ENCODE peak calls at places on chromosomes 16 and 17, in nine cellular contexts. One of them, this sample, is unnamed.
A peak's percentile ranks its signal among the peaks of the same experiment; 100 is the strongest.

GRCh38 chr17:65278820-65279184 is 141.6 kb downstream of the RGS9 start:
- DNase-seq in iPS-NIHi11: peak; percentile 9
- DNase-seq in Caki2: no peak
- DNase-seq in HEK293T: no peak
- DNase-seq in activated CD4-positive, alpha-beta T cell treated with anti-CD3 and anti-CD28 coated beads, Interleukin-2, amount 50 U/mL, for 48 hours: no peak
- DNase-seq in HT-29: no peak
- DNase-seq in KG1: no peak
- DNase-seq in NCI-H1092 treated with DMSO at 0.1 percent for 48 hours: no peak
- DNase-seq in SK-N-SH: no peak
- DNase-seq in this sample: no peak

GRCh38 chr16:4157376-4157825 is 41.2 kb upstream of the ADCY9 start:
- DNase-seq in SK-N-SH: no peak
- DNase-seq in HT-29: no peak
- DNase-seq in HEK293T: no peak
- DNase-seq in iPS-NIHi11: no peak
- DNase-seq in Caki2: no peak
- DNase-seq in NCI-H1092 treated with DMSO at 0.1 percent for 48 hours: no peak
- DNase-seq in activated CD4-positive, alpha-beta T cell treated with anti-CD3 and anti-CD28 coated beads, Interleukin-2, amount 50 U/mL, for 48 hours: no peak
- DNase-seq in KG1: no peak
- DNase-seq in this sample: peak; percentile 82

GRCh38 chr17:19253112-19253511 is 15.9 kb downstream of the EPN2 start:
- DNase-seq in Caki2: no peak
- DNase-seq in iPS-NIHi11: no peak
- DNase-seq in HEK293T: no peak
- DNase-seq in NCI-H1092 treated with DMSO at 0.1 percent for 48 hours: no peak
- DNase-seq in SK-N-SH: no peak
- DNase-seq in KG1: no peak
- DNase-seq in activated CD4-positive, alpha-beta T cell treated with anti-CD3 and anti-CD28 coated beads, Interleukin-2, amount 50 U/mL, for 48 hours: no peak
- DNase-seq in HT-29: no peak
- DNase-seq in this sample: no peak

GRCh38 chr17:77285594-77286390 is 145.0 kb downstream of the SEC14L1 start:
- DNase-seq in HEK293T: no peak
- DNase-seq in NCI-H1092 treated with DMSO at 0.1 percent for 48 hours: no peak
- DNase-seq in iPS-NIHi11: no peak
- DNase-seq in activated CD4-positive, alpha-beta T cell treated with anti-CD3 and anti-CD28 coated beads, Interleukin-2, amount 50 U/mL, for 48 hours: no peak
- DNase-seq in SK-N-SH: peak; percentile 47
- DNase-seq in Caki2: no peak
- DNase-seq in HT-29: peak; percentile 86
- DNase-seq in KG1: no peak
- DNase-seq in this sample: peak; percentile 70

GRCh38 chr17:38798614-38799500 is 499 bp downstream of the PIP4K2B start:
- DNase-seq in KG1: peak; percentile 86
- DNase-seq in HEK293T: peak; percentile 26
- DNase-seq in SK-N-SH: peak; percentile 78
- DNase-seq in NCI-H1092 treated with DMSO at 0.1 percent for 48 hours: peak; percentile 32
- DNase-seq in HT-29: peak; percentile 60
- DNase-seq in activated CD4-positive, alpha-beta T cell treated with anti-CD3 and anti-CD28 coated beads, Interleukin-2, amount 50 U/mL, for 48 hours: peak; percentile 50
- DNase-seq in Caki2: peak; percentile 57
- DNase-seq in iPS-NIHi11: peak; percentile 73
- DNase-seq in this sample: peak; percentile 27

GRCh38 chr16:21162661-21163151 is 4.2 kb downstream of the LDAF1 start:
- DNase-seq in HT-29: peak; percentile 21
- DNase-seq in NCI-H1092 treated with DMSO at 0.1 percent for 48 hours: no peak
- DNase-seq in Caki2: peak; percentile 68
- DNase-seq in KG1: no peak
- DNase-seq in iPS-NIHi11: no peak
- DNase-seq in SK-N-SH: no peak
- DNase-seq in HEK293T: no peak
- DNase-seq in activated CD4-positive, alpha-beta T cell treated with anti-CD3 and anti-CD28 coated beads, Interleukin-2, amount 50 U/mL, for 48 hours: no peak
- DNase-seq in this sample: no peak

GRCh38 chr17:337866-338265 is 14.7 kb downstream of the RPH3AL start:
- DNase-seq in NCI-H1092 treated with DMSO at 0.1 percent for 48 hours: no peak
- DNase-seq in iPS-NIHi11: no peak
- DNase-seq in SK-N-SH: no peak
- DNase-seq in HEK293T: no peak
- DNase-seq in activated CD4-positive, alpha-beta T cell treated with anti-CD3 and anti-CD28 coated beads, Interleukin-2, amount 50 U/mL, for 48 hours: no peak
- DNase-seq in KG1: no peak
- DNase-seq in HT-29: no peak
- DNase-seq in Caki2: no peak
- DNase-seq in this sample: no peak

GRCh38 chr17:71963791-71964190 is 157.0 kb upstream of the SOX9 start:
- DNase-seq in activated CD4-positive, alpha-beta T cell treated with anti-CD3 and anti-CD28 coated beads, Interleukin-2, amount 50 U/mL, for 48 hours: no peak
- DNase-seq in KG1: no peak
- DNase-seq in Caki2: no peak
- DNase-seq in SK-N-SH: no peak
- DNase-seq in HEK293T: no peak
- DNase-seq in iPS-NIHi11: no peak
- DNase-seq in HT-29: no peak
- DNase-seq in NCI-H1092 treated with DMSO at 0.1 percent for 48 hours: no peak
- DNase-seq in this sample: no peak

GRCh38 chr17:45984368-45984767 is 14.7 kb upstream of the STH start:
- DNase-seq in KG1: no peak
- DNase-seq in NCI-H1092 treated with DMSO at 0.1 percent for 48 hours: no peak
- DNase-seq in SK-N-SH: no peak
- DNase-seq in HEK293T: no peak
- DNase-seq in iPS-NIHi11: no peak
- DNase-seq in activated CD4-positive, alpha-beta T cell treated with anti-CD3 and anti-CD28 coated beads, Interleukin-2, amount 50 U/mL, for 48 hours: no peak
- DNase-seq in Caki2: no peak
- DNase-seq in HT-29: no peak
- DNase-seq in this sample: no peak

GRCh38 chr17:82049106-82049505 is 2.5 kb downstream of the RFNG start:
- DNase-seq in iPS-NIHi11: no peak
- DNase-seq in SK-N-SH: no peak
- DNase-seq in activated CD4-positive, alpha-beta T cell treated with anti-CD3 and anti-CD28 coated beads, Interleukin-2, amount 50 U/mL, for 48 hours: no peak
- DNase-seq in HT-29: no peak
- DNase-seq in HEK293T: no peak
- DNase-seq in KG1: no peak
- DNase-seq in NCI-H1092 treated with DMSO at 0.1 percent for 48 hours: no peak
- DNase-seq in Caki2: no peak
- DNase-seq in this sample: no peak

GRCh38 chr16:88298882-88299745 is 83.6 kb upstream of the ZNF469 start:
- DNase-seq in iPS-NIHi11: no peak
- DNase-seq in SK-N-SH: no peak
- DNase-seq in activated CD4-positive, alpha-beta T cell treated with anti-CD3 and anti-CD28 coated beads, Interleukin-2, amount 50 U/mL, for 48 hours: peak; percentile 17
- DNase-seq in KG1: no peak
- DNase-seq in Caki2: no peak
- DNase-seq in NCI-H1092 treated with DMSO at 0.1 percent for 48 hours: no peak
- DNase-seq in HEK293T: no peak
- DNase-seq in HT-29: no peak
- DNase-seq in this sample: no peak

GRCh38 chr17:36153887-36154576 is 22.4 kb downstream of the TBC1D3B start:
- DNase-seq in SK-N-SH: no peak
- DNase-seq in HEK293T: no peak
- DNase-seq in activated CD4-positive, alpha-beta T cell treated with anti-CD3 and anti-CD28 coated beads, Interleukin-2, amount 50 U/mL, for 48 hours: no peak
- DNase-seq in iPS-NIHi11: no peak
- DNase-seq in HT-29: no peak
- DNase-seq in NCI-H1092 treated with DMSO at 0.1 percent for 48 hours: no peak
- DNase-seq in KG1: no peak
- DNase-seq in Caki2: no peak
- DNase-seq in this sample: no peak

GRCh38 chr17:76213491-76213890 is 26.8 kb downstream of the RNF157 start:
- DNase-seq in KG1: no peak
- DNase-seq in SK-N-SH: no peak
- DNase-seq in HT-29: no peak
- DNase-seq in activated CD4-positive, alpha-beta T cell treated with anti-CD3 and anti-CD28 coated beads, Interleukin-2, amount 50 U/mL, for 48 hours: no peak
- DNase-seq in iPS-NIHi11: no peak
- DNase-seq in Caki2: no peak
- DNase-seq in HEK293T: no peak
- DNase-seq in NCI-H1092 treated with DMSO at 0.1 percent for 48 hours: no peak
- DNase-seq in this sample: no peak

GRCh38 chr17:43719578-43719977 is 39.0 kb downstream of the SOST start:
- DNase-seq in HT-29: no peak
- DNase-seq in iPS-NIHi11: no peak
- DNase-seq in Caki2: no peak
- DNase-seq in activated CD4-positive, alpha-beta T cell treated with anti-CD3 and anti-CD28 coated beads, Interleukin-2, amount 50 U/mL, for 48 hours: no peak
- DNase-seq in NCI-H1092 treated with DMSO at 0.1 percent for 48 hours: no peak
- DNase-seq in HEK293T: no peak
- DNase-seq in SK-N-SH: no peak
- DNase-seq in KG1: no peak
- DNase-seq in this sample: no peak

GRCh38 chr17:68318103-68318991 is 27.1 kb downstream of the ARSG start:
- DNase-seq in SK-N-SH: no peak
- DNase-seq in KG1: no peak
- DNase-seq in Caki2: peak; percentile 54
- DNase-seq in HT-29: no peak
- DNase-seq in iPS-NIHi11: no peak
- DNase-seq in NCI-H1092 treated with DMSO at 0.1 percent for 48 hours: no peak
- DNase-seq in HEK293T: no peak
- DNase-seq in activated CD4-positive, alpha-beta T cell treated with anti-CD3 and anti-CD28 coated beads, Interleukin-2, amount 50 U/mL, for 48 hours: no peak
- DNase-seq in this sample: peak; percentile 87

GRCh38 chr17:74737299-74738050 is 419 bp downstream of the RAB37 start:
- DNase-seq in activated CD4-positive, alpha-beta T cell treated with anti-CD3 and anti-CD28 coated beads, Interleukin-2, amount 50 U/mL, for 48 hours: no peak
- DNase-seq in iPS-NIHi11: peak; percentile 73
- DNase-seq in KG1: no peak
- DNase-seq in SK-N-SH: peak; percentile 85
- DNase-seq in HT-29: peak; percentile 43
- DNase-seq in Caki2: no peak
- DNase-seq in NCI-H1092 treated with DMSO at 0.1 percent for 48 hours: peak; percentile 4
- DNase-seq in HEK293T: peak; percentile 52
- DNase-seq in this sample: peak; percentile 55

GRCh38 chr17:60354223-60354622 is 37.7 kb downstream of the USP32 start:
- DNase-seq in KG1: no peak
- DNase-seq in activated CD4-positive, alpha-beta T cell treated with anti-CD3 and anti-CD28 coated beads, Interleukin-2, amount 50 U/mL, for 48 hours: no peak
- DNase-seq in HEK293T: no peak
- DNase-seq in iPS-NIHi11: no peak
- DNase-seq in SK-N-SH: no peak
- DNase-seq in HT-29: no peak
- DNase-seq in NCI-H1092 treated with DMSO at 0.1 percent for 48 hours: no peak
- DNase-seq in Caki2: no peak
- DNase-seq in this sample: peak; percentile 38

GRCh38 chr17:34081269-34081668 is 173.8 kb upstream of the CCL2 start:
- DNase-seq in SK-N-SH: no peak
- DNase-seq in Caki2: no peak
- DNase-seq in activated CD4-positive, alpha-beta T cell treated with anti-CD3 and anti-CD28 coated beads, Interleukin-2, amount 50 U/mL, for 48 hours: no peak
- DNase-seq in HEK293T: peak; percentile 12
- DNase-seq in iPS-NIHi11: peak; percentile 57
- DNase-seq in NCI-H1092 treated with DMSO at 0.1 percent for 48 hours: no peak
- DNase-seq in HT-29: peak; percentile 45
- DNase-seq in KG1: no peak
- DNase-seq in this sample: no peak

GRCh38 chr17:34765291-34765690 is 185.9 kb downstream of the TMEM132E start:
- DNase-seq in KG1: no peak
- DNase-seq in iPS-NIHi11: no peak
- DNase-seq in NCI-H1092 treated with DMSO at 0.1 percent for 48 hours: no peak
- DNase-seq in activated CD4-positive, alpha-beta T cell treated with anti-CD3 and anti-CD28 coated beads, Interleukin-2, amount 50 U/mL, for 48 hours: no peak
- DNase-seq in HEK293T: no peak
- DNase-seq in SK-N-SH: no peak
- DNase-seq in Caki2: no peak
- DNase-seq in HT-29: no peak
- DNase-seq in this sample: no peak

GRCh38 chr16:55630774-55631173 is 25.0 kb upstream of the SLC6A2 start:
- DNase-seq in Caki2: no peak
- DNase-seq in activated CD4-positive, alpha-beta T cell treated with anti-CD3 and anti-CD28 coated beads, Interleukin-2, amount 50 U/mL, for 48 hours: no peak
- DNase-seq in SK-N-SH: no peak
- DNase-seq in NCI-H1092 treated with DMSO at 0.1 percent for 48 hours: no peak
- DNase-seq in HT-29: no peak
- DNase-seq in iPS-NIHi11: no peak
- DNase-seq in HEK293T: no peak
- DNase-seq in KG1: no peak
- DNase-seq in this sample: no peak

GRCh38 chr17:62860962-62861873 is 53.1 kb upstream of the MARCHF10 start:
- DNase-seq in Caki2: no peak
- DNase-seq in HEK293T: no peak
- DNase-seq in SK-N-SH: no peak
- DNase-seq in KG1: no peak
- DNase-seq in activated CD4-positive, alpha-beta T cell treated with anti-CD3 and anti-CD28 coated beads, Interleukin-2, amount 50 U/mL, for 48 hours: no peak
- DNase-seq in NCI-H1092 treated with DMSO at 0.1 percent for 48 hours: no peak
- DNase-seq in iPS-NIHi11: peak; percentile 18
- DNase-seq in HT-29: peak; percentile 76
- DNase-seq in this sample: no peak

GRCh38 chr17:41505836-41506767 is 690 bp upstream of the KRT13 start:
- DNase-seq in NCI-H1092 treated with DMSO at 0.1 percent for 48 hours: no peak
- DNase-seq in HT-29: no peak
- DNase-seq in activated CD4-positive, alpha-beta T cell treated with anti-CD3 and anti-CD28 coated beads, Interleukin-2, amount 50 U/mL, for 48 hours: no peak
- DNase-seq in SK-N-SH: no peak
- DNase-seq in HEK293T: no peak
- DNase-seq in KG1: no peak
- DNase-seq in iPS-NIHi11: no peak
- DNase-seq in Caki2: no peak
- DNase-seq in this sample: no peak

GRCh38 chr17:63973930-63974593 is 1.3 kb upstream of the SCN4A start:
- DNase-seq in NCI-H1092 treated with DMSO at 0.1 percent for 48 hours: peak; percentile 4
- DNase-seq in activated CD4-positive, alpha-beta T cell treated with anti-CD3 and anti-CD28 coated beads, Interleukin-2, amount 50 U/mL, for 48 hours: no peak
- DNase-seq in Caki2: peak; percentile 70
- DNase-seq in HEK293T: no peak
- DNase-seq in KG1: no peak
- DNase-seq in iPS-NIHi11: peak; percentile 64
- DNase-seq in SK-N-SH: no peak
- DNase-seq in HT-29: no peak
- DNase-seq in this sample: no peak

GRCh38 chr16:70715113-70715711 is 29.4 kb upstream of the MTSS2 start:
- DNase-seq in SK-N-SH: peak; percentile 87
- DNase-seq in HT-29: peak; percentile 81
- DNase-seq in KG1: no peak
- DNase-seq in HEK293T: no peak
- DNase-seq in Caki2: peak; percentile 96
- DNase-seq in activated CD4-positive, alpha-beta T cell treated with anti-CD3 and anti-CD28 coated beads, Interleukin-2, amount 50 U/mL, for 48 hours: no peak
- DNase-seq in NCI-H1092 treated with DMSO at 0.1 percent for 48 hours: peak; percentile 93
- DNase-seq in iPS-NIHi11: peak; percentile 61
- DNase-seq in this sample: no peak

GRCh38 chr17:75418523-75419050 is 13.1 kb upstream of the GRB2 start:
- DNase-seq in NCI-H1092 treated with DMSO at 0.1 percent for 48 hours: no peak
- DNase-seq in SK-N-SH: no peak
- DNase-seq in iPS-NIHi11: no peak
- DNase-seq in KG1: no peak
- DNase-seq in Caki2: no peak
- DNase-seq in HEK293T: no peak
- DNase-seq in activated CD4-positive, alpha-beta T cell treated with anti-CD3 and anti-CD28 coated beads, Interleukin-2, amount 50 U/mL, for 48 hours: no peak
- DNase-seq in HT-29: no peak
- DNase-seq in this sample: no peak

GRCh38 chr17:28394717-28395116 is 11.3 kb downstream of the SLC46A1 start:
- DNase-seq in activated CD4-positive, alpha-beta T cell treated with anti-CD3 and anti-CD28 coated beads, Interleukin-2, amount 50 U/mL, for 48 hours: no peak
- DNase-seq in HEK293T: no peak
- DNase-seq in NCI-H1092 treated with DMSO at 0.1 percent for 48 hours: no peak
- DNase-seq in HT-29: no peak
- DNase-seq in KG1: no peak
- DNase-seq in iPS-NIHi11: no peak
- DNase-seq in Caki2: no peak
- DNase-seq in SK-N-SH: no peak
- DNase-seq in this sample: no peak

GRCh38 chr16:72380283-72380682 is 208.3 kb upstream of the PMFBP1 start:
- DNase-seq in activated CD4-positive, alpha-beta T cell treated with anti-CD3 and anti-CD28 coated beads, Interleukin-2, amount 50 U/mL, for 48 hours: no peak
- DNase-seq in KG1: no peak
- DNase-seq in iPS-NIHi11: no peak
- DNase-seq in Caki2: peak; percentile 33
- DNase-seq in SK-N-SH: no peak
- DNase-seq in HEK293T: no peak
- DNase-seq in HT-29: no peak
- DNase-seq in NCI-H1092 treated with DMSO at 0.1 percent for 48 hours: no peak
- DNase-seq in this sample: no peak

GRCh38 chr17:58308173-58308984 is 20.2 kb downstream of the TSPOAP1 start:
- DNase-seq in activated CD4-positive, alpha-beta T cell treated with anti-CD3 and anti-CD28 coated beads, Interleukin-2, amount 50 U/mL, for 48 hours: no peak
- DNase-seq in iPS-NIHi11: peak; percentile 89
- DNase-seq in HT-29: no peak
- DNase-seq in NCI-H1092 treated with DMSO at 0.1 percent for 48 hours: peak; percentile 9
- DNase-seq in KG1: no peak
- DNase-seq in Caki2: no peak
- DNase-seq in SK-N-SH: peak; percentile 71
- DNase-seq in HEK293T: no peak
- DNase-seq in this sample: peak; percentile 39

GRCh38 chr17:70834039-70834438 is 664.7 kb downstream of the KCNJ2 start:
- DNase-seq in HT-29: no peak
- DNase-seq in activated CD4-positive, alpha-beta T cell treated with anti-CD3 and anti-CD28 coated beads, Interleukin-2, amount 50 U/mL, for 48 hours: no peak
- DNase-seq in KG1: no peak
- DNase-seq in NCI-H1092 treated with DMSO at 0.1 percent for 48 hours: no peak
- DNase-seq in Caki2: no peak
- DNase-seq in iPS-NIHi11: no peak
- DNase-seq in HEK293T: no peak
- DNase-seq in SK-N-SH: no peak
- DNase-seq in this sample: no peak

GRCh38 chr16:56662357-56663354 is 4.9 kb downstream of the MT1F start:
- DNase-seq in KG1: no peak
- DNase-seq in HT-29: no peak
- DNase-seq in iPS-NIHi11: no peak
- DNase-seq in NCI-H1092 treated with DMSO at 0.1 percent for 48 hours: peak; percentile 1
- DNase-seq in activated CD4-positive, alpha-beta T cell treated with anti-CD3 and anti-CD28 coated beads, Interleukin-2, amount 50 U/mL, for 48 hours: peak; percentile 38
- DNase-seq in Caki2: no peak
- DNase-seq in SK-N-SH: no peak
- DNase-seq in HEK293T: no peak
- DNase-seq in this sample: no peak

GRCh38 chr16:57475711-57476339 is 10.5 kb downstream of the DOK4 start:
- DNase-seq in Caki2: no peak
- DNase-seq in iPS-NIHi11: peak; percentile 85
- DNase-seq in HEK293T: peak; percentile 82
- DNase-seq in NCI-H1092 treated with DMSO at 0.1 percent for 48 hours: peak; percentile 21
- DNase-seq in HT-29: peak; percentile 34
- DNase-seq in SK-N-SH: peak; percentile 83
- DNase-seq in KG1: peak; percentile 79
- DNase-seq in activated CD4-positive, alpha-beta T cell treated with anti-CD3 and anti-CD28 coated beads, Interleukin-2, amount 50 U/mL, for 48 hours: peak; percentile 73
- DNase-seq in this sample: peak; percentile 69

This sample was measured in HepG2.